ENCODE peak calls at places on chromosomes 3 and 15, in eight cellular contexts. R, X, O, C, F, G, A and B are unnamed samples.

GRCh38 chr15:27825023-27825422 is 274.1 kb downstream of the OCA2 start:
- DNase-seq in X (no peak), O (no peak), G (no peak), F (no peak), C (no peak), R (no peak), A (no peak), B (no peak)

GRCh38 chr3:196688349-196688748 is 23.7 kb downstream of the CEP19 start:
- DNase-seq in F (no peak), A (peak; percentile 83), C (no peak), O (no peak), G (peak; percentile 57), R (no peak), X (peak; percentile 99), B (peak; percentile 77)

GRCh38 chr15:25175789-25176615 is 221.2 kb downstream of the SNRPN start:
- DNase-seq in X (no peak), C (no peak), O (no peak), G (peak; percentile 21), F (no peak), A (no peak), R (peak; percentile 19), B (no peak)

GRCh38 chr3:9808345-9809037 is 1.6 kb upstream of the TTLL3 start:
- DNase-seq in F (no peak), X (peak; percentile 32), R (no peak), C (peak; percentile 63), G (no peak), O (peak; percentile 78), A (peak; percentile 18), B (peak; percentile 57)

GRCh38 chr15:92343869-92344643 is 49.6 kb upstream of the ST8SIA2 start:
- DNase-seq in O (no peak), F (no peak), A (no peak), X (no peak), G (no peak), C (no peak), R (peak; percentile 78), B (no peak)

GRCh38 chr15:43958894-43959330 is 132.1 kb downstream of the WDR76 start:
- DNase-seq in O (no peak), X (peak; percentile 52), R (no peak), F (no peak), G (no peak), C (peak; percentile 67), A (peak; percentile 88), B (peak; percentile 58)

GRCh38 chr15:28917791-28918140 is 32.0 kb downstream of the APBA2 start:
- DNase-seq in C (no peak), G (no peak), F (no peak), R (no peak), X (no peak), O (no peak), A (no peak), B (no peak)

GRCh38 chr15:93029613-93030429 is 59.2 kb downstream of the RGMA start:
- DNase-seq in F (peak; percentile 16), A (no peak), X (peak; percentile 29), O (no peak), G (peak; percentile 38), C (peak; percentile 9), R (no peak), B (peak; percentile 56)

GRCh38 chr15:80890341-80890972 is 99.2 kb downstream of the MESD start:
- DNase-seq in C (peak; percentile 7), O (no peak), G (no peak), X (no peak), A (peak; percentile 46), R (no peak), F (no peak), B (no peak)

GRCh38 chr3:129310612-129311011 is 31.9 kb downstream of the HMCES start:
- DNase-seq in R (no peak), X (no peak), C (no peak), F (no peak), O (no peak), A (no peak), G (no peak), B (peak; percentile 35)

GRCh38 chr3:90132220-90132619 is 1024.8 kb downstream of the EPHA3 start:
- DNase-seq in C (no peak), A (no peak), O (no peak), X (no peak), G (no peak), F (no peak), R (no peak), B (no peak)

GRCh38 chr3:48086736-48087470 is 70.7 kb upstream of the MAP4 start:
- DNase-seq in C (peak; percentile 92), O (no peak), R (no peak), A (peak; percentile 55), G (no peak), F (no peak), X (peak; percentile 44), B (peak; percentile 69)

GRCh38 chr3:52141751-52142150 is 12.5 kb downstream of the POC1A start:
- DNase-seq in X (no peak), R (no peak), A (no peak), F (no peak), O (no peak), G (no peak), C (no peak), B (no peak)

GRCh38 chr3:144361002-144361401 is 389.4 kb downstream of the DIPK2A start:
- DNase-seq in C (peak; percentile 70), A (no peak), F (no peak), X (no peak), O (no peak), G (no peak), R (no peak), B (no peak)

GRCh38 chr3:20503394-20504082 is 317.5 kb upstream of the SGO1 start:
- DNase-seq in X (no peak), F (no peak), G (no peak), C (no peak), O (no peak), A (no peak), R (no peak), B (no peak)

GRCh38 chr15:53581513-53581912 is 177.9 kb downstream of the WDR72 start:
- DNase-seq in C (no peak), X (no peak), G (no peak), O (no peak), F (no peak), A (no peak), R (no peak), B (no peak)

GRCh38 chr15:53573091-53573490 is 186.4 kb downstream of the WDR72 start:
- DNase-seq in F (no peak), R (no peak), X (no peak), A (no peak), G (no peak), O (no peak), C (no peak), B (peak; percentile 79)

GRCh38 chr15:53580371-53580770 is 179.1 kb downstream of the WDR72 start:
- DNase-seq in A (no peak), O (no peak), C (no peak), X (no peak), F (no peak), R (no peak), G (no peak), B (no peak)

GRCh38 chr15:53576841-53577240 is 182.6 kb downstream of the WDR72 start:
- DNase-seq in C (no peak), G (no peak), X (no peak), A (no peak), F (no peak), R (no peak), O (no peak), B (no peak)
- TF ChIP-seq CTCF in C (no peak), G (no peak), X (no peak), A (no peak), F (no peak), R (no peak), O (no peak), B (no peak)

DNA sequence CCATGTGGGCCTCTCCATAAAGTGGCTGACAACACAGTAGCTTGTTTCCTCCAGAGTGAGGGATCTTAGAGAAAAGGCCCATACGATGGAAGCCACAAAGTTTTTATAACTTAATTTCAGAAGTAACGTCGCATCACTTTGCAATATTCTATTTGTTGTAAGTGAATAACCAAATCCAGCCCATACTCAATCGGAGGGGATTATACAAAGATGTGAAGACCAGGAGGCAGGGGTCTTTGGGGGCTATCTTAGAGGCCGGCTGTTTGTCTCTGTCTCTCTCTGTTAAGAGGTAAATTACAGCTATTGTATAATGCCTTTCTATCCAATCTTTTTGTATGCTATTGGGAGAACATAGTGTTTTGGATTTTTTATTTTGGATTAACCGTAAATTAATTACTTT is 9.1 kb downstream of the ARIH1 start:
- DNase-seq in X (no peak), G (no peak), F (no peak), C (no peak), O (no peak), A (no peak), R (no peak), B (no peak)
- H3K4me3 ChIP-seq in X (no peak overlapping the region), G (no peak overlapping the region), F (no peak overlapping the region), C (no peak overlapping the region), O (no peak overlapping the region), A (no peak overlapping the region), R (no peak overlapping the region), B (no peak overlapping the region)

DNA sequence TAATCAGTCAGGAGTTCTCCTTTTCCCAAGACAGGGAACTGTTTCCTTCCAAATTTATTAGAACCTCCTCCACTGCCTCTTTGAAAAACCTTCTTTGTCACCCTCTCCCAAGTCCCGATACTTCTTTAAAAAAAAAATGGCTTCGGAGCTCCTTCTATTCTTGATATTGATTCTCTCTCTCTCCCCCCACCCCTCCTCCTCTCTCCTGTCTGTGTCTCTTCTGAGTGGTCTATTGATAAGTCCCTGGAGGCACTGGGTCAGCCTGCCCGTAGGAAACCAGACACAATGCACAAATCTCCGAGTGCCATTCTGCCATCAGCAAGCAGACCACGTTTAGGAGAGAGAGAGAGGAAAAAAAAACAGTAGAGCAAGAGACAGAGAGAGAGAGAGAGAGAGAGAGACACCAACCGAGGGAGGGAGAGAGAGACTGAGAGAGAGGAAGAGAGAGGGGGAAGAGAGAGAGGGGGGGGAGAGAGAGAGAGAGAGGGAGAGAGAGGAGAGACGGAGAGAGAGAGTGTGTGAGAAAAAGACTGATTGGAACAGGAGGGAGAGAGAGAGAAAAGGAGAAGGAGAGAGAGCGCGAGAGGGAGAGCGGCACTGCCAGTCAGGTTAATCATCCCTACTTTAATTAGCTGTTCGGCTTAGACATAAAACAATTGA is 160.9 kb downstream of the TIGIT start:
- DNase-seq in C (no peak), F (no peak), A (peak; percentile 56), X (peak; percentile 28), R (peak; percentile 29), O (peak; percentile 40), G (no peak), B (no peak)
- TF ChIP-seq CTCF in C (no peak), F (no peak), A (no peak), X (no peak), R (no peak), O (peak; percentile 30), G (peak; percentile 22), B (no peak)

GRCh38 chr3:78707616-78708015 is 1060.2 kb downstream of the ROBO1 start:
- DNase-seq in X (no peak), R (no peak), A (no peak), G (no peak), F (no peak), C (no peak), O (no peak), B (no peak)

GRCh38 chr3:78707094-78707493 is 1060.7 kb downstream of the ROBO1 start:
- DNase-seq in G (no peak), A (no peak), X (no peak), C (no peak), R (no peak), O (no peak), F (no peak), B (no peak)

GRCh38 chr3:78708565-78709073 is 1059.2 kb downstream of the ROBO1 start:
- DNase-seq in R (no peak), F (no peak), C (no peak), G (no peak), A (no peak), O (no peak), X (no peak), B (no peak)

GRCh38 chr3:78701537-78701936 is 1066.3 kb downstream of the ROBO1 start:
- DNase-seq in A (no peak), F (no peak), G (no peak), X (no peak), C (no peak), O (no peak), R (no peak), B (no peak)

GRCh38 chr3:78703944-78704343 is 1063.9 kb downstream of the ROBO1 start:
- DNase-seq in X (peak; percentile 66), C (peak; percentile 13), O (no peak), A (no peak), F (no peak), G (no peak), R (no peak), B (no peak)
- H3K4me3 ChIP-seq in X (no peak overlapping the region), C (no peak overlapping the region), O (no peak overlapping the region), A (no peak overlapping the region), F (no peak overlapping the region), G (no peak overlapping the region), R (no peak overlapping the region), B (no peak overlapping the region)